ENCODE peak calls at places on chromosomes 6 and 20, in six cellular contexts. S is epithelial cell of esophagus, A is fibroblast of lung, O is A673, R is ascending aorta, D is fibroblast of pulmonary artery. C is an unnamed sample.

GRCh38 chr6:3073382-3073781 is 5.1 kb downstream of the RIPK1 start:
- DNase-seq in D (no peak), A (no peak), S (no peak), R (no peak), O (no peak), C (no peak)

GRCh38 chr6:13140972-13141371 is 187.4 kb downstream of the TBC1D7 start:
- DNase-seq in R (no peak), D (no peak), A (no peak), S (no peak), O (no peak), C (no peak)

GRCh38 chr6:35161776-35162607 is 20.9 kb upstream of the TCP11 start:
- DNase-seq in O (no peak), R (no peak), A (no peak), S (no peak), D (peak), C (no peak)

GRCh38 chr6:5469101-5469846 is 208.0 kb downstream of the FARS2 start:
- DNase-seq in A (no peak), R (no peak), D (no peak), S (no peak), O (peak), C (no peak)

GRCh38 chr6:31110825-31111582 is 1.4 kb downstream of the C6orf15 start:
- DNase-seq in A (no peak), S (no peak), D (no peak), O (no peak), R (no peak), C (no peak)

GRCh38 chr20:52895662-52896061 is 76.5 kb upstream of the TSHZ2 start:
- DNase-seq in A (no peak), O (no peak), D (no peak), S (no peak), R (no peak), C (no peak)

GRCh38 chr6:135759831-135760230 is 91.7 kb upstream of the PDE7B start:
- DNase-seq in O (peak), S (peak), D (peak), R (no peak), A (peak), C (no peak)

GRCh38 chr20:3846740-3847418 is at the start of gene MAVS:
- DNase-seq in D (peak), R (peak), S (peak), A (peak), O (peak), C (peak)

GRCh38 chr20:2871111-2871465 is 2.2 kb upstream of the PTPRA start:
- DNase-seq in S (no peak), R (no peak), O (no peak), A (peak), D (peak), C (no peak)

GRCh38 chr20:13231031-13231752 is 10.1 kb downstream of the ISM1 start:
- DNase-seq in S (peak), D (no peak), A (peak), O (peak), R (no peak), C (no peak)

DNA sequence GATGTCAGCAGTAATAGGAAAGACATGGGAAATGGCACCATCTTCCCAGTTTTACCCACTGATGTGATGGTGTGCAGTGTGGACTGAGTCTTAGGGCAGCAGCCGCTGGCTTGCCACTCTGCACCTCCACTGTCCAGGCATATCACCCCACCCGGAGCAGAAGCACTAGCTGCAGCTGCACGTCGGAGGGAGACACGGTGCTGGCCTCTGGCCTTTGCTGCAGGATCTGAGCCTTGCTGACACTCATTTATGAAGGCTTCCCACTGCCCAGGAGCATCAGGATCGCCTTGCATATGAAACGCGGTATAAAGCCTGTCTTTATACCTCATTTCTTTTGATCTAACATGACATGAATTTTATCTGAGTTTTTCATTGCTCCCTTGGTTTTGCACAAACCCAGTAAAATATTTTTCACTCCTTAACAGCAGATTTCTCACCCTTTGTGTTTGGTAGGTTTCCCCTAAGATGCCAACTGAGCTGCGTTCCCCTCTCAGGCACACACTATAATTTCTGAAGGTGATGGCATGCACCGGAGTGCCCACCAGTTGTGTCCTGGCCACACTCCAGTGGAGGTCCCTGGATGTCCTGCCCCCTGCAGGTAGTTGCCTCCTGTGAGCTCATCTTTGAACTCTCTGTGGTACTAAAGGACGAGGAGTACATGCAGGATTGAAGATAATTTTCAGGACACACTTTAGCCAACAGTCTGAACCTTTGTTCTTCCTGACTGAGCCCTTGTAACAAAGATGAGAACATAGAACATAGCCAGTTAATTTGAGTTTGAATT is 8.9 kb upstream of the EXOC2 start:
- DNase-seq in A (no peak), D (no peak), O (no peak), S (no peak), R (no peak), C (no peak)
- TF ChIP-seq CTCF in A (no peak), D (peak), O (no peak), S (no peak), R (no peak), C (no peak)

GRCh38 chr20:20454367-20454766 is 86.5 kb downstream of the INSM1 start:
- DNase-seq in A (no peak), D (no peak), R (no peak), O (no peak), S (no peak), C (no peak)

GRCh38 chr20:20448891-20449290 is 81.0 kb downstream of the INSM1 start:
- DNase-seq in D (no peak), S (no peak), R (no peak), A (no peak), O (no peak), C (no peak)

GRCh38 chr20:20450461-20451027 is 82.6 kb downstream of the INSM1 start:
- DNase-seq in A (peak), S (no peak), O (no peak), R (no peak), D (peak), C (no peak)

GRCh38 chr20:20454850-20455627 is 87.1 kb downstream of the INSM1 start:
- DNase-seq in R (no peak), A (no peak), O (no peak), S (no peak), D (no peak), C (no peak)

GRCh38 chr20:20452254-20452676 is 84.4 kb downstream of the INSM1 start:
- DNase-seq in A (peak), S (peak), O (peak), R (no peak), D (peak), C (peak)
- TF ChIP-seq CTCF in A (no peak), S (no peak), O (peak), R (no peak), D (no peak), C (no peak)

DNA sequence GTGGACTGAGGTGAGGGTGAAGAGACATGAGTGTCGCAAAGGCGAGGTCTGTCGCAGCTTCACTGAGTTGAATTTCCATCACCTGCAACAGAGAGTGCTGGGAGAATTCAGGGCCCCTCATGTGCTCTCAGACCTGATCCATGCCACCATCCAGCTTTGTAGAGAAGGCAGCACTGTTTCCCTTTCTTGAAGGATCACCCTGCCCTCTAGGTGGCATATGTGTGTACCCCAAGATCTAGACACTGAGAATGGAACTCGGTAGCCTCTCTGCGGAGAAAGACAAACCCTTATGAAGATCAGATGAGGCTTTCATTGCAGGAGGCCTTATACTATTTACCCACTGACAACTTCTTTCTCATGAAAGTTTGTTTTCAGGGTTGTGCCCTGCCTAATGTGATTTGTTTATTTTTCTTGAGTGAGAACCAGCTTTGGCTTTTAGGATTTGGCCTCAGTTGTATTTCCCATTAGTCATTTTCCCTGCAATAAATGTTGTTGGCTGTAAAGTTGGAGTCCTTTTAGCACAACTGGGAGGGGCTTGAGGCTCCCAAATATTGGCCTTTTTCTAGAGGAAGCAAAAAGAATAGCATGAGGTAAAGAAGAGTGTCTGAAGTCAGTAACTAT is 811.3 kb downstream of the DHX35 start:
- DNase-seq in O (no peak), R (no peak), A (peak), D (no peak), S (no peak), C (no peak)
- TF ChIP-seq CTCF in O (no peak), R (no peak), A (no peak), D (no peak), S (peak), C (no peak)

DNA sequence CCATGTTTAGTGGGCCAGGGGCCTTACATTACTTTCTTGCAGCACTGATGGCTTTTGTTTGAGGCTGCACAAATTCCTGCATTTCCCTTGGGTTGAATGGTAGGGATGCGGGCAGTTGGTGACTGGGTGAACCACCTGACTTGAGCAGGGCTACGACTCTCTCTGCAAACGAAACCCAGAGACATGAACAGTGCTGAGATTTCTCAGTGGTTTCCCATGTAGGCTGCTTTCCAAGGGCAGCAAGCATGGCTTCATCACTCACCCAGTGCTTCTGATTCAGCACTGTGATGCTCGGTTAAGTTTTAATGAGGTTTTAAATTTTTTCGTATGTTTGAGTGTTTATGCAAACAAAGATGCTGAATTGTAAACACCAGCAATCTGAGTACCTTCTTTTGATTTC is 127.2 kb downstream of the MTHFD1L start:
- DNase-seq in S (no peak), D (no peak), A (no peak), R (no peak), O (no peak), C (no peak)
- TF ChIP-seq CTCF in S (no peak), D (no peak), A (no peak), R (no peak), O (no peak), C (no peak)

DNA sequence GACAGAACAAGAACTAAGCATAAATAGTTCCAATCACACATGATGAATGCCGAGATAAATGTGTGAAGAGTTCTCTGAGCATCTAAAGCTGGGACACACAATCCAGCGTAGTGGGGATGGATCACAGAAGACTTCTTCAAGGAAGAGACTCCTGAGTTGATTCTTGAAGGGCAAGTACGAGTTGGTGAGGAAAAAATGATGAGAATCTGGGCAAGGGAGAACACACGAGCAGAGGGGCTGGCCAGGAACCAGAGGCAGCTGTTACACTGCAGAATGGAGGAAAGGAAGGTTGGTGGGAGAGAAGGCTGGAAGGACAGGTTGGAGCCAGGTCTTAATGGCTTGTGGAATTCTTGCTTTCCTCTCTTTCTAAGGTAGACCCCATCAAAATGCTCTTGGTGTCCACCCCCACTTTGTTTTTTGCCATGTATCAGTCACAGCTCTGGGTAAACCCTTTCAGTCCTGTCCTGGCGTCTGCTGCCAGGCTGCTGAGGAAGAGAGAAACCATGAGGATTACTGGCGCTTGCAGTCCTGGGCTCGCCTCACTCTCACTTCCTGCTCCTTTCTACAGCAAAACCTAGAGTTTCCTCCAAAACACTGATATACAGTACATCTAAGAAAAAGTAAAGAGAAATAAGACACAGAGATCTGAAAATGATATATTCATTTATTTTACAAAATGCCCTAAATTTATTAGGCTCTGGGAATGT is 127.6 kb upstream of the FAM184A start:
- DNase-seq in D (no peak), A (no peak), R (no peak), O (no peak), S (no peak), C (peak)
- TF ChIP-seq CTCF in D (no peak), A (no peak), R (no peak), O (no peak), S (no peak), C (no peak)

DNA sequence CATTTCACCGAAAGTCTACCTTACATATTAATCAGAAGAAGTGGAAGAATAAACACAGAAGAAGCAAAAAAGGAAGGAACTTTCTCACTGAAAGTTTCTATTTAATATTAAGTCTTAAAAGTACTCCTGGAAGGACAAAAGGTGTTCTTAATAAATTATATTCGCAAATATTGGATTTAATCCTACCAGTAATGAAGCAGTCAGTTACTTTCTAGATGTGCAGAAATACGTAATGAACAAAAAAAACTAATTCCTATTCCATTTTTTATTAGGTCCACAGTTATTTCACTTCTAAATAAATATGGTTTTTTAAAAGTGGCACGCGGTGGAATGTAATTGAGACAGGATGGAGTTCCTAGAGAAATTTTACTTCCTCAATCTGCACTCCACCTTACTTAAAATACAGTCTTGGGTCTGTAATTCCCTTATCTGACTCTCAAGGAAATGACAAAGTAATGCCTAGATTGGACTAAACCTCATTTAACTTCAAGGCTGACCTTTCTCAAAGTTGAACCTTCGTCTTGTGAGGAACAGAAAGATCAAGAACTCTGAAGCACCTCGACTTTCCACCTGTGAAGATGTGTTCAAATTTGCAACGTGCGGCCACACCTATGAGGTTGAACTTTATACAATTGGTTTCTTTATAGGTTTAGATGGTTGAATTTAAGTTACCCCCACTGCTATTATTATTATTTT is 1.1 kb upstream of the TRAM2 start:
- DNase-seq in D (no peak), A (no peak), R (no peak), O (no peak), S (no peak), C (no peak)
- TF ChIP-seq CTCF in D (no peak), A (no peak), R (no peak), O (no peak), S (no peak), C (no peak)

GRCh38 chr20:40938020-40938419 is 90.6 kb upstream of the TOP1 start:
- DNase-seq in A (no peak), S (no peak), R (no peak), D (no peak), O (peak), C (no peak)
- TF ChIP-seq CTCF in A (peak), S (no peak), R (no peak), D (no peak), O (peak), C (no peak)

C was measured in GM20000.